ENCODE peak calls at places on chromosomes 16 and 17, in nine cellular contexts. D is body of pancreas, V is K562, Q is thyroid gland, W is heart right ventricle, E is MG63, X is mammary epithelial cell, U is upper lobe of right lung, K is breast epithelium. N is an unnamed sample. For H3K36me3, the result is how much of the 10 kb centered on the place peaks cover.

GRCh38 chr16:27498426-27498825 is 51.3 kb downstream of the GTF3C1 start:
- DNase-seq in V (no peak), W (no peak), K (no peak), X (no peak), D (no peak), E (no peak), U (no peak), Q (peak), N (no peak)

GRCh38 chr17:59746849-59747445 is 39.5 kb downstream of the VMP1 start:
- DNase-seq in W (no peak), Q (no peak), V (no peak), E (no peak), D (no peak), K (no peak), U (no peak), X (peak), N (no peak)

GRCh38 chr16:8867483-8868271 is 1.1 kb downstream of the CARHSP1 start:
- DNase-seq in E (peak), W (peak), V (no peak), U (no peak), K (no peak), X (no peak), Q (peak), D (peak), N (no peak)

GRCh38 chr17:63881935-63882601 is at the start of gene GH2:
- DNase-seq in W (no peak), U (no peak), X (peak), V (peak), E (peak), D (peak), Q (peak), K (no peak), N (no peak)

GRCh38 chr17:62592305-62593099 is 35.0 kb upstream of the MRC2 start:
- DNase-seq in V (no peak), Q (no peak), D (no peak), X (peak), W (no peak), K (no peak), E (no peak), U (no peak), N (no peak)

GRCh38 chr17:35242158-35242804 is 591 bp upstream of the SLFN5 start:
- DNase-seq in W (peak), E (peak), Q (peak), U (peak), X (peak), V (peak), K (peak), D (peak), N (no peak)

GRCh38 chr16:14399397-14400284 is 230.4 kb downstream of the PARN start:
- DNase-seq in U (no peak), X (peak), W (peak), V (no peak), Q (no peak), E (peak), K (no peak), D (peak), N (peak)

GRCh38 chr17:60325730-60326524 is 66.0 kb downstream of the USP32 start:
- DNase-seq in K (no peak), E (no peak), Q (no peak), X (no peak), W (no peak), U (peak), V (no peak), D (no peak), N (no peak)

GRCh38 chr17:48163809-48164208 is 56.2 kb downstream of the SNX11 start:
- DNase-seq in W (no peak), Q (no peak), V (no peak), E (no peak), D (no peak), K (no peak), X (no peak), U (no peak), N (no peak)

GRCh38 chr16:25006504-25007055 is 8.6 kb downstream of the ARHGAP17 start:
- DNase-seq in V (no peak), U (no peak), E (peak), D (no peak), W (no peak), Q (no peak), X (no peak), K (no peak), N (no peak)

GRCh38 chr16:88437367-88437964 is 15.6 kb upstream of the ZFPM1 start:
- DNase-seq in V (peak), X (peak), Q (peak), D (peak), K (no peak), E (no peak), U (peak), W (peak), N (no peak)

GRCh38 chr16:68548947-68549346 is 9.9 kb downstream of the ZFP90 start:
- DNase-seq in X (no peak), W (no peak), Q (no peak), V (no peak), D (no peak), K (no peak), E (no peak), U (no peak), N (no peak)

GRCh38 chr17:36722121-36722902 is 120.9 kb downstream of the MRM1 start:
- DNase-seq in D (peak), U (peak), W (peak), X (no peak), E (peak), K (no peak), Q (peak), V (peak), N (no peak)

GRCh38 chr16:2008009-2008526 is 1.6 kb downstream of the ZNF598 start:
- DNase-seq in Q (no peak), U (no peak), V (peak), D (peak), X (peak), K (peak), E (peak), W (no peak), N (no peak)

GRCh38 chr17:60142872-60143499 is 6.8 kb upstream of the CA4 start:
- DNase-seq in X (peak), E (peak), W (peak), U (peak), D (peak), K (peak), V (peak), Q (peak), N (peak)

GRCh38 chr17:13385481-13385907 is 216.2 kb downstream of the HS3ST3A1 start:
- DNase-seq in W (no peak), Q (no peak), K (no peak), D (no peak), X (peak), V (no peak), U (no peak), E (no peak), N (no peak)

GRCh38 chr17:8712698-8713097 is 31.9 kb downstream of the CCDC42 start:
- DNase-seq in U (no peak), D (no peak), E (no peak), X (no peak), K (no peak), V (no peak), Q (no peak), W (no peak), N (no peak)

GRCh38 chr17:55157165-55157564 is 107.6 kb upstream of the HLF start:
- DNase-seq in U (no peak), W (no peak), D (no peak), X (peak), K (no peak), E (no peak), V (no peak), Q (peak), N (no peak)

GRCh38 chr16:25966172-25967097 is 274.7 kb downstream of the HS3ST4 start:
- DNase-seq in K (no peak), E (no peak), Q (no peak), X (no peak), U (no peak), D (no peak), V (no peak), W (no peak), N (no peak)

GRCh38 chr16:76947694-76948093 is 243.3 kb upstream of the MON1B start:
- DNase-seq in X (no peak), W (no peak), D (no peak), Q (no peak), E (no peak), U (no peak), V (no peak), K (no peak), N (no peak)

GRCh38 chr16:80718480-80719220 is 85.7 kb downstream of the CDYL2 start:
- DNase-seq in U (no peak), E (no peak), K (peak), Q (peak), X (peak), V (no peak), D (peak), W (no peak), N (no peak)

GRCh38 chr16:75559564-75560372 is 3.7 kb upstream of the TMEM231 start:
- DNase-seq in X (peak), D (no peak), K (no peak), U (no peak), Q (peak), E (no peak), W (no peak), V (peak), N (no peak)

GRCh38 chr17:7236808-7237207 is 2.4 kb downstream of the PHF23 start:
- DNase-seq in X (no peak), K (no peak), W (no peak), V (no peak), U (peak), Q (no peak), D (no peak), E (no peak), N (no peak)
- H3K36me3 ChIP-seq in X (under half), K (under half), W (under half), V (half or more), U (under half), Q (under half), D (under half), E (under half), N (under half)

DNA sequence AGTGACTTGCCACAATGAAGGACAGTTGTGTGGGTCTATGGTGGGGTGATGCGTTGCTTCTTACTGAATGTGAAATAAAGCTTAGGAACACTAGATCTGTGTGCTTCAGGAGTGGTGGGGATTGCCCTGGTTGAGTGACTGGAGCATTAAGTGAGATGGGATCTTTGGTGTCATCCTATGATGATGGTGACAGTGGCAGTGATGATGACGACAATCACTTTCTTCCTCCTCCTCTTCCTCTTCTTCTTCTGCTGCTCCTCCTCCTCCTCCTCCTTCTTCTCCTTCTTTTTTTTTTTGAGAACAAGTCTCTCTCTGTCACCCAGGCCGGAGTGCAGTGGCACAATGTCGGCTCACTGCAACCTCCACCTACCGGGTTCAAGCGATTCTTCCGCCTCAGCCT is 396.8 kb downstream of the SEC14L1 start:
- DNase-seq in W (no peak), Q (no peak), X (no peak), V (no peak), D (no peak), K (no peak), E (no peak), U (no peak), N (no peak)
- H3K36me3 ChIP-seq in W (under half), Q (under half), X (under half), V (under half), D (under half), K (under half), E (under half), U (under half), N (under half)

DNA sequence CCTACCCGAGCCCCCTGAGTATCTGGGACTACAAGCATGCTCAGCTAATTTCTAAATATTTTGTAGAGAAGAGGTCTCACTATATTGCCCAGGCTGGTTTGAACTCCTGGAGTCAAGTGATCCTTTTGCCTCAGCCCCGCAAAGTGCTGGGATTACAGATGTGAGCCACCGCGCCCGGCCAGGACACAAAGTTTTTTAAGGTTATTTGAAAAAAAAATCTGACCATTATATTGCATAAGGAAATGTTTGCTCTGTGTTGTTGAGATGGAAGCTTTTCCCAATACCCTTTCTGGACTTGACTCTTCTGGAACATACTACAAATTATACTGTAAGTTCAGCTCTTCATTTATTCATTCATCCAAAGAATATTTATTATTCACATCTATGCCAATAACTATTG is 133.3 kb upstream of the TMEM97 start:
- DNase-seq in E (no peak), Q (no peak), W (no peak), V (no peak), D (no peak), U (no peak), K (no peak), X (no peak), N (no peak)
- H3K36me3 ChIP-seq in E (under half), Q (under half), W (under half), V (under half), D (under half), U (under half), K (under half), X (under half), N (under half)

DNA sequence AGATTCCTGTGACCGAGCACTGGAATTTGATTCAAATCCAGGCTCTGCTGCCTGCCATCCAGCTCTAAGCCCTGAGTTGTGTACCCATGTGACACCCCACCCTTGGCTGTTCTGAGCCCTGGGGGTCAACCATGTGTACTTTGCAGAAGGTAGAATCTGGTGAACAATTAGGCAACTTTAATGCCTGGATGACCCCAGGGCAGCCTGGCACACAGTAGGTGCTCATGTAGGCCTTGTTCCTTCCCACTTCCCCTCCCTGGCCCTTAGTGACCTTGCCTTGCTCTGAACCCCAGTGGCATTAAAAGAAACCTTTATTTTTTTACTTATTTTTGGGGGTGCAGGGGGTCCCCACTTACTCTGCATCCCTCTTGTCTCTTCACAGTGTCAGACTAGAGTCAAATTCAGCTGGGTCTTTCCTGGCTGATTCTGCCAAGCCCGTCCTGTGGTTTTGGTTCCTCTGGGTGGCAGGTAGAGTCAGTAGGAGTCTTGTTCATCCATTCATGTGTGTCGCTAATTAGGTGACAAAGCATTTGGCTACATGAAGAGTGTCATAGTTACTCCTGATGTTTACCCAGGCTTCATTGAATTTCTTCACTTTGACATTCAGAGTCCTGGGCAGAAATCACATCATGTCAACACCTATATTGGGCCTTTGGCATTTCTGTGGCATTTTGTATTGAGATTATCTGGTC is 89.1 kb downstream of the PLCG2 start:
- DNase-seq in U (no peak), V (no peak), D (no peak), E (no peak), X (no peak), Q (no peak), W (no peak), K (no peak), N (no peak)
- H3K36me3 ChIP-seq in U (under half), V (under half), D (under half), E (under half), X (under half), Q (under half), W (under half), K (under half), N (under half)

GRCh38 chr17:28325221-28325620 is 6.2 kb downstream of the TMEM97 start:
- DNase-seq in K (no peak), E (no peak), X (no peak), Q (no peak), U (no peak), W (no peak), V (no peak), D (no peak), N (no peak)
- H3K36me3 ChIP-seq in K (under half), E (half or more), X (under half), Q (under half), U (under half), W (under half), V (half or more), D (under half), N (under half)

GRCh38 chr16:3993052-3993785 is 112.7 kb upstream of the CREBBP start:
- DNase-seq in U (no peak), Q (no peak), W (no peak), D (no peak), E (no peak), K (no peak), V (no peak), X (no peak), N (no peak)
- H3K36me3 ChIP-seq in U (under half), Q (under half), W (under half), D (under half), E (under half), K (under half), V (under half), X (under half), N (under half)

GRCh38 chr16:15873737-15874136 is 14.7 kb downstream of the CEP20 start:
- DNase-seq in Q (no peak), D (no peak), K (no peak), E (no peak), X (no peak), U (no peak), V (no peak), W (no peak), N (no peak)
- H3K36me3 ChIP-seq in Q (under half), D (under half), K (under half), E (half or more), X (under half), U (half or more), V (half or more), W (under half), N (under half)

DNA sequence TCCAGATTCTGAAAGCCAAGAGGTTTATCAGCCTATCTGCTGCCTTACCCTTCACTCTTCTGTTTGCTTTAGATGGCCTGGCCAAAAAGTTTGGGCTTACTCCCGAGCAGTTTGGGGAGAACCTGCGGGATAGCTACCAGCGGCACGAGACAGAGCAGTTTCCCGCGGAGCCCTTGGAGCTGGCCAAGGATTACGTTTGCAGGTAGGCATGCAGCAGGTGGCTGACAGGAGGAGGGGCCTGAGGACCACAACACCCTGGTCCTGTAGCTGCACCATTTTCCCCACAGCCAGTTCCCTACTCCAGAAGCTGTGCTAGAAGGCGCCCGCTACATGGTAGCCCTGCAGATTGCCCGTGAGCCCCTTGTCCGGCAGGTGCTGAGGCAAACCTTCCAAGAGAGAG is 20.6 kb downstream of the SUPT6H start:
- DNase-seq in V (no peak), X (no peak), W (no peak), Q (no peak), D (no peak), E (no peak), U (no peak), K (no peak), N (no peak)
- H3K36me3 ChIP-seq in V (half or more), X (under half), W (half or more), Q (half or more), D (half or more), E (half or more), U (half or more), K (under half), N (half or more)

DNA sequence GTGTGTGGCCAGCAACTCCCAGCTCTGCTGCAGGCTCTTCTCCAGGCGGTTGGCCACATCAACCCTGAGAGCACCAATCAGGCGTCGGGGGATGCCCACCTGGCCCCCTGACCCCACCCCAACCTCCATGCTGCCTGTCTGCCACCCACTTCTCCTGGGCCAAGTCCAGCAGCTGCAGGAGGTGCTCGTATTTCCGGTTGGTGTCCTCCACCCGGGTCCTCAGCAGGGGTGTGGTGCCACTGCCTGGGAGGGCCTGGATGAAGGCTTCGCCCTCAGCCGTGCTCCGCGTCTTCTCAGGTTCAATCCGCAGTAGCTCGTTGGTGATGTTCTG is 44.6 kb downstream of the UBN1 start:
- DNase-seq in W (no peak), D (no peak), K (no peak), Q (no peak), E (peak), X (no peak), V (no peak), U (no peak), N (no peak)
- H3K36me3 ChIP-seq in W (under half), D (under half), K (under half), Q (half or more), E (under half), X (under half), V (under half), U (half or more), N (under half)